ENCODE peak calls at places on chromosomes 3 and 15, in nine cellular contexts. F is CD8-positive, alpha-beta T cell; B is HL-60; Z is adrenal gland; P is CD4-positive, alpha-beta memory T cell; E is body of pancreas; A is CD8-positive, alpha-beta memory T cell; K is GM23248; L is GM12865. V is an unnamed sample.

GRCh38 chr3:157089455-157090221 is 70.3 kb downstream of the CCNL1 start:
- DNase-seq in F (no peak), K (no peak), P (no peak), L (peak; percentile 77), Z (peak; percentile 34), E (peak; percentile 75), A (peak; percentile 7), B (peak; percentile 42), V (no peak)

GRCh38 chr3:157785071-157785826 is 282.0 kb upstream of the VEPH1 start:
- DNase-seq in K (peak; percentile 95), P (no peak), B (no peak), L (no peak), E (peak; percentile 22), F (no peak), Z (no peak), A (no peak), V (no peak)

GRCh38 chr15:71660501-71660900 is 149.9 kb upstream of the NR2E3 start:
- DNase-seq in P (no peak), L (no peak), E (no peak), K (no peak), Z (no peak), B (no peak), A (no peak), F (no peak), V (no peak)

GRCh38 chr3:60025071-60026055 is 975.5 kb upstream of the CFAP20DC start:
- DNase-seq in A (no peak), L (no peak), P (no peak), Z (no peak), K (peak; percentile 44), F (no peak), E (no peak), B (no peak), V (no peak)

GRCh38 chr3:25534007-25534406 is 105.9 kb downstream of the RARB start:
- DNase-seq in P (no peak), F (no peak), B (no peak), Z (no peak), E (no peak), A (no peak), L (no peak), K (no peak), V (no peak)

GRCh38 chr3:179069762-179070390 is 1.7 kb downstream of the ZMAT3 start:
- DNase-seq in A (no peak), E (no peak), F (no peak), B (no peak), K (peak; percentile 48), P (no peak), Z (no peak), L (peak; percentile 53), V (no peak)

GRCh38 chr3:71652786-71653419 is 69.4 kb upstream of the FOXP1 start:
- DNase-seq in E (peak; percentile 89), B (peak; percentile 30), L (peak; percentile 20), K (peak; percentile 74), F (no peak), Z (no peak), P (peak; percentile 9), A (no peak), V (peak; percentile 36)

GRCh38 chr3:142972092-142972753 is 8.7 kb upstream of the PAQR9 start:
- DNase-seq in L (no peak), B (no peak), P (no peak), K (no peak), Z (no peak), A (no peak), E (no peak), F (no peak), V (no peak)

GRCh38 chr15:35697549-35698299 is 151.8 kb upstream of the DPH6 start:
- DNase-seq in K (peak; percentile 35), L (no peak), A (no peak), Z (no peak), B (no peak), E (no peak), P (no peak), F (no peak), V (no peak)

GRCh38 chr15:74788716-74789151 is 6.9 kb downstream of the CSK start:
- DNase-seq in E (no peak), P (peak; percentile 64), F (no peak), K (no peak), A (peak; percentile 53), L (peak; percentile 97), Z (no peak), B (peak; percentile 67), V (peak; percentile 73)

GRCh38 chr3:94076055-94076454 is 13.2 kb downstream of the NSUN3 start:
- DNase-seq in P (no peak), F (no peak), Z (no peak), E (no peak), A (no peak), B (no peak), K (peak; percentile 62), L (no peak), V (no peak)

GRCh38 chr15:42858540-42858939 is 62.0 kb downstream of the TTBK2 start:
- DNase-seq in L (no peak), F (no peak), P (no peak), Z (no peak), E (no peak), K (no peak), A (no peak), B (no peak), V (no peak)

GRCh38 chr3:189305412-189305811 is 133.6 kb downstream of the TPRG1 start:
- DNase-seq in F (no peak), B (no peak), L (peak; percentile 78), Z (no peak), P (no peak), K (peak; percentile 58), E (no peak), A (no peak), V (no peak)

GRCh38 chr15:71443538-71443937 is 328.3 kb downstream of the THSD4 start:
- DNase-seq in E (peak; percentile 49), L (peak; percentile 49), A (peak; percentile 4), Z (peak; percentile 67), K (peak; percentile 66), P (peak; percentile 14), B (peak; percentile 13), F (no peak), V (peak; percentile 25)

GRCh38 chr3:59250600-59250999 is 200.8 kb upstream of the CFAP20DC start:
- DNase-seq in F (no peak), B (no peak), E (no peak), P (no peak), K (no peak), A (no peak), L (no peak), Z (no peak), V (no peak)

GRCh38 chr15:87287156-87287555 is 969.4 kb downstream of the NTRK3 start:
- DNase-seq in E (no peak), L (no peak), Z (no peak), P (no peak), A (no peak), F (no peak), B (no peak), K (peak; percentile 40), V (no peak)

GRCh38 chr15:63264685-63265302 is 12.6 kb upstream of the APH1B start:
- DNase-seq in L (no peak), Z (no peak), F (no peak), K (peak; percentile 64), B (no peak), E (no peak), P (no peak), A (no peak), V (no peak)

GRCh38 chr3:129596194-129597086 is 10.0 kb downstream of the PLXND1 start:
- DNase-seq in A (no peak), L (no peak), K (peak; percentile 95), P (no peak), F (no peak), B (peak; percentile 76), E (peak; percentile 67), Z (peak; percentile 62), V (peak; percentile 50)
- H3K4me3 ChIP-seq in A (no peak overlapping the region), L (no peak overlapping the region), K (peak overlapping the region; percentile 47), P (no peak overlapping the region), F (no peak overlapping the region), B (no peak overlapping the region), E (no peak overlapping the region), Z (no peak overlapping the region), V (no peak overlapping the region)

GRCh38 chr3:125593991-125594574 is 1.2 kb downstream of the OSBPL11 start:
- DNase-seq in A (no peak), L (peak; percentile 44), Z (peak; percentile 3), K (peak; percentile 42), P (no peak), E (no peak), F (no peak), B (peak; percentile 56), V (no peak)

GRCh38 chr3:125589743-125590142 is 5.6 kb downstream of the OSBPL11 start:
- DNase-seq in L (peak; percentile 43), F (no peak), A (no peak), K (no peak), P (no peak), E (no peak), Z (no peak), B (no peak), V (no peak)

GRCh38 chr3:125587039-125587664 is 8.1 kb downstream of the OSBPL11 start:
- DNase-seq in Z (no peak), E (no peak), K (peak; percentile 17), B (no peak), P (no peak), F (no peak), L (no peak), A (no peak), V (no peak)

GRCh38 chr3:125594581-125595011 is 701 bp downstream of the OSBPL11 start:
- DNase-seq in A (no peak), E (peak; percentile 22), K (peak; percentile 61), F (no peak), Z (peak; percentile 29), P (no peak), B (no peak), L (peak; percentile 22), V (no peak)

DNA sequence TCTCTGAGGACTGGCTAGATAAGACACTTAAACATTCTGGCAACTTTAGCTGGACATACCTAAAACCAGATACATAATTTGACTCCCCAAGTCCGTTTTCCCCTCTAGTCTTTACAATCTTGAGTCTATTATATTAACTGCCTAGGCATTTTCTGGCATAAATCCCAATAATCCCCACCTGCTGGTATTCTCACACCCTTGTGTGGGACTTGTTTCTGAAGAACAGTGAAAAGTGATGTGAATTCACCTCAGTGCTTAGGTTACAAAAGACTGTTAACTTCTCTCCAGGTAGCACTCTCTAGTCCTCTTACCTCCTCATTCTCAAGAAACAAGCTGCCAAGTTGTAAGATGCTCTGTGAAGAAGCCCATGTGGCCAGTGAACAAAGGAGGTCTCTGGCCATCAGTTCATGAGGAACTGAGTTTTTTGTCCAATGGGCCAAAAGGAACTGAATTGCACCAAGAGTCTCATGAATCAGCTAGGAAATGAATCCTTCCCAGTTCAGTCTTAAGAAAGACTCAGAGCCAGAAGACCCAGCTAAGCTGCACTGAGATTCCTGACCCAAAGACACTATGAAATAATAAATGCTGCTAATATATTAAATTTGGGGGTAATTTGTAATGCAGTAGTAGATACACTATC is 4.1 kb downstream of the OSBPL11 start:
- DNase-seq in B (no peak), L (no peak), K (peak; percentile 44), F (no peak), P (no peak), Z (no peak), A (no peak), E (peak; percentile 37), V (no peak)
- H3K4me3 ChIP-seq in B (no peak overlapping the region), L (no peak overlapping the region), K (no peak overlapping the region), F (no peak overlapping the region), P (no peak overlapping the region), Z (no peak overlapping the region), A (no peak overlapping the region), E (no peak overlapping the region), V (no peak overlapping the region)

GRCh38 chr3:49349617-49350114 is 8.5 kb downstream of the GPX1 start:
- DNase-seq in Z (no peak), K (no peak), L (no peak), F (no peak), A (no peak), E (no peak), B (no peak), P (no peak), V (no peak)
- H3K4me3 ChIP-seq in Z (no peak overlapping the region), K (no peak overlapping the region), L (no peak overlapping the region), F (no peak overlapping the region), A (no peak overlapping the region), E (no peak overlapping the region), B (no peak overlapping the region), P (no peak overlapping the region), V (no peak overlapping the region)

GRCh38 chr15:96342611-96343528 is 12.4 kb downstream of the NR2F2 start:
- DNase-seq in L (no peak), A (no peak), Z (peak; percentile 15), E (no peak), P (no peak), K (no peak), F (no peak), B (no peak), V (no peak)
- H3K4me3 ChIP-seq in L (no peak overlapping the region), A (no peak overlapping the region), Z (no peak overlapping the region), E (no peak overlapping the region), P (no peak overlapping the region), K (no peak overlapping the region), F (no peak overlapping the region), B (no peak overlapping the region), V (no peak overlapping the region)